ENCODE peak calls at places on chromosomes 5 and 9, in seven cellular contexts. A is A549, M is left ventricle myocardium superior, P is GM12892, F is AG08395, S is fibroblast of lung, N is hippocampal formation. R is an unnamed sample.

GRCh38 chr5:93717162-93717561 is 24.2 kb downstream of the POU5F2 start:
- DNase-seq in A (peak), M (no peak), P (no peak), F (no peak), S (peak), N (no peak), R (no peak)

GRCh38 chr5:1039706-1040260 is 31.2 kb downstream of the NKD2 start:
- DNase-seq in A (no peak), M (peak), P (no peak), F (no peak), S (no peak), N (no peak), R (no peak)

GRCh38 chr5:64971538-64971937 is 202.8 kb downstream of the CWC27 start:
- DNase-seq in A (no peak), M (no peak), P (no peak), F (no peak), S (no peak), N (no peak), R (no peak)

GRCh38 chr5:127959152-127959764 is 124.3 kb upstream of the SLC12A2 start:
- DNase-seq in A (peak), M (peak), P (no peak), F (peak), S (peak), N (no peak), R (peak)

GRCh38 chr9:24509850-24510249 is 35.8 kb downstream of the IZUMO3 start:
- DNase-seq in A (no peak), M (no peak), P (no peak), F (no peak), S (no peak), N (no peak), R (no peak)

GRCh38 chr9:15416880-15417279 is 5.8 kb upstream of the SNAPC3 start:
- DNase-seq in A (peak), M (no peak), P (no peak), F (peak), S (peak), N (no peak), R (no peak)

GRCh38 chr9:130923611-130924447 is 15.2 kb downstream of the FIBCD1 start:
- DNase-seq in A (no peak), M (no peak), P (no peak), F (no peak), S (no peak), N (no peak), R (no peak)

GRCh38 chr5:149962040-149962439 is 1.5 kb downstream of the SLC26A2 start:
- DNase-seq in A (peak), M (no peak), P (no peak), F (peak), S (peak), N (no peak), R (no peak)

GRCh38 chr9:113511856-113512761 is 48.6 kb downstream of the RGS3 start:
- DNase-seq in A (no peak), M (no peak), P (peak), F (no peak), S (peak), N (no peak), R (no peak)

GRCh38 chr5:96736937-96737336 is 70.8 kb downstream of the ERAP1 start:
- DNase-seq in A (no peak), M (no peak), P (no peak), F (no peak), S (no peak), N (no peak), R (no peak)

GRCh38 chr5:126044111-126044668 is 379.0 kb upstream of the GRAMD2B start:
- DNase-seq in A (no peak), M (peak), P (no peak), F (no peak), S (peak), N (no peak), R (no peak)

R was measured in kidney.